ENCODE peak calls at places on chromosomes 11 and 22, in seven cellular contexts. Y is tibial artery, A is ovary, L is GM23338, K is upper lobe of right lung, P is body of pancreas, U is aorta. C is an unnamed sample. For H3K4me1, the result is how much of the 10 kb centered on the place peaks cover.

GRCh38 chr11:61967177-61967923 is at the start of gene FTH1:
- DNase-seq in K (peak), P (peak), A (peak), L (peak), U (peak), Y (peak), C (peak)

GRCh38 chr11:128926000-128926399 is 16.7 kb downstream of the TP53AIP1 start:
- DNase-seq in Y (no peak), L (no peak), P (no peak), U (no peak), K (no peak), A (no peak), C (no peak)

GRCh38 chr22:20319041-20319744 is 667 bp downstream of the DGCR6L start:
- DNase-seq in Y (no peak), K (peak), A (no peak), U (no peak), L (peak), P (peak), C (peak)

GRCh38 chr11:79727221-79727620 is 286.4 kb upstream of the TENM4 start:
- DNase-seq in P (no peak), U (no peak), Y (no peak), K (no peak), A (no peak), L (no peak), C (peak)

GRCh38 chr11:75342966-75343870 is 8.2 kb downstream of the ARRB1 start:
- DNase-seq in K (peak), U (peak), P (peak), Y (no peak), L (peak), A (no peak), C (peak)

GRCh38 chr11:73747762-73748161 is 13.1 kb downstream of the RAB6A start:
- DNase-seq in U (no peak), Y (no peak), L (no peak), K (no peak), A (no peak), P (no peak), C (no peak)

GRCh38 chr11:17770048-17770652 is 35.6 kb downstream of the KCNC1 start:
- DNase-seq in A (no peak), Y (no peak), P (peak), U (no peak), L (peak), K (peak), C (peak)

GRCh38 chr11:27353593-27354358 is 9.2 kb downstream of the CCDC34 start:
- DNase-seq in U (no peak), L (no peak), P (no peak), A (no peak), K (no peak), Y (no peak), C (no peak)

GRCh38 chr11:61833926-61834277 is 5.8 kb downstream of the FADS2 start:
- DNase-seq in A (no peak), U (no peak), L (peak), K (no peak), Y (no peak), P (no peak), C (peak)

GRCh38 chr11:12756101-12756500 is 81.9 kb downstream of the TEAD1 start:
- DNase-seq in K (no peak), L (no peak), Y (no peak), U (no peak), A (no peak), P (no peak), C (no peak)

GRCh38 chr22:22938672-22939536 is 51.3 kb downstream of the IGLL5 start:
- DNase-seq in L (no peak), A (peak), U (no peak), K (peak), P (no peak), Y (no peak), C (peak)

GRCh38 chr11:653837-654236 is 16.8 kb downstream of the DRD4 start:
- DNase-seq in Y (no peak), K (no peak), U (no peak), A (no peak), P (no peak), L (no peak), C (no peak)

GRCh38 chr22:44814266-44815098 is 62.1 kb downstream of the ARHGAP8 start:
- DNase-seq in L (no peak), U (no peak), Y (no peak), K (no peak), A (no peak), P (no peak), C (peak)

GRCh38 chr22:42857845-42858481 is 890 bp upstream of the ARFGAP3 start:
- DNase-seq in Y (no peak), K (no peak), A (no peak), U (no peak), P (peak), L (no peak), C (no peak)

GRCh38 chr11:78708388-78708787 is 133.7 kb upstream of the NARS2 start:
- DNase-seq in U (no peak), L (peak), Y (no peak), K (no peak), P (no peak), A (no peak), C (no peak)

GRCh38 chr22:22871536-22872278 is 15.9 kb upstream of the IGLL5 start:
- DNase-seq in Y (no peak), U (no peak), K (no peak), A (no peak), P (no peak), L (no peak), C (no peak)

GRCh38 chr22:27718186-27719032 is 83.1 kb downstream of the MN1 start:
- DNase-seq in U (peak), L (no peak), K (peak), A (peak), P (peak), Y (peak), C (peak)

GRCh38 chr11:115420524-115420923 is 83.7 kb downstream of the CADM1 start:
- DNase-seq in P (no peak), K (no peak), U (no peak), Y (no peak), A (no peak), L (no peak), C (no peak)

GRCh38 chr22:26797910-26798309 is 140.5 kb downstream of the MIAT start:
- DNase-seq in P (no peak), U (no peak), K (no peak), L (peak), A (no peak), Y (no peak), C (no peak)

GRCh38 chr11:89293966-89294679 is 116.4 kb downstream of the TYR start:
- DNase-seq in P (peak), U (peak), A (peak), Y (no peak), K (peak), L (peak), C (peak)

GRCh38 chr11:116691779-116692178 is 81.0 kb downstream of the BUD13 start:
- DNase-seq in P (peak), K (no peak), A (peak), L (peak), Y (no peak), U (no peak), C (no peak)

GRCh38 chr22:25172153-25172552 is 27.5 kb upstream of the CRYBB3 start:
- DNase-seq in U (no peak), P (no peak), K (peak), Y (no peak), L (no peak), A (no peak), C (no peak)

DNA sequence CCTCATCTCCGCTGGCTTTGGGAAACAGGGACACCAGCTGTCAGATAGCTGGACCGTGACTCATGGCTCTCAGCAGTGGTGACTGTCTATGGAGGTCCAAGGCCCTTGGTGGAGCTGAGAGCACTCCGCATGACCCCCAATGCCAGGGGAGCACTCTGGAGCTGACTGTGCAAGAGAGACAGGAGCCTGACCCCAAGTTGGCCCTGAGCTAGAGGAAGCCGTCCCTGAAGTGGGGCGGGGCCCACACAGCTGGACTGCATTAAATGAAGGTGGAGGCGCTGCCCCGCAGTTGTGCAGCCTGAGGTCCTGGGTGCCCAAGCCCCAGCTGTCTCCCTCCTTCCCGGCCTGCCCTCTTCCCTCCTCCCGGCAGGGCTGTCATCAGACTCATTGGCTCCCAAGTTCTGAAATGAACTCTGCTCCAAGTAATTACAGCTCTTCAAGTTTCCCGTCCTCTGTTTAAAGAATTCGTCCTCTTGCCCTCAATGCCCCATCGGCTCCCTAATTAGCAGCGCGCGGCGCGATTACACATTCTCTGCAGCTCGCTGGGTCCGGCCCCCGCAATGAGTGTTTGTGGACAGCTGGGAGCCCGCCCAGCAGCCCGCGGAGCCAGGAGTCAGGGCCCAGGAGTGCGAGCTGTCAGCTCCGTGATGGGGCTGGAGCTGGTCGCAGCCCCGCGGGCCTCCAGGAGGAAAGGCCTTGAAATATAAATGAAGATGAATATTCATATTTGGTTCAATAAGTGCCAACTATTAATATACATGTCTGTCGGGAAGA is 93.2 kb upstream of the LMO1 start:
- DNase-seq in L (no peak), P (no peak), A (peak), Y (no peak), U (peak), K (peak), C (peak)
- H3K4me1 ChIP-seq in L (under half), P (under half), A (under half), Y (under half), U (under half), K (under half), C (under half)

GRCh38 chr22:31093090-31093850 is 12.2 kb downstream of the SMTN start:
- DNase-seq in K (no peak), Y (no peak), A (peak), L (no peak), P (no peak), U (peak), C (no peak)
- H3K27ac ChIP-seq in K (no peak), Y (peak), A (no peak), L (no peak), P (no peak), U (peak), C (no peak)

GRCh38 chr11:68504432-68505066 is 44.0 kb downstream of the PPP6R3 start:
- DNase-seq in Y (no peak), A (no peak), K (no peak), L (no peak), P (no peak), U (no peak), C (no peak)
- H3K4me1 ChIP-seq in Y (under half), A (under half), K (half or more), L (under half), P (under half), U (under half), C (under half)

GRCh38 chr22:30607939-30608338 is 965 bp downstream of the TCN2 start:
- DNase-seq in A (no peak), L (no peak), P (no peak), U (no peak), Y (no peak), K (no peak), C (no peak)
- H3K27ac ChIP-seq in A (no peak), L (no peak), P (no peak), U (no peak), Y (no peak), K (no peak), C (no peak)

DNA sequence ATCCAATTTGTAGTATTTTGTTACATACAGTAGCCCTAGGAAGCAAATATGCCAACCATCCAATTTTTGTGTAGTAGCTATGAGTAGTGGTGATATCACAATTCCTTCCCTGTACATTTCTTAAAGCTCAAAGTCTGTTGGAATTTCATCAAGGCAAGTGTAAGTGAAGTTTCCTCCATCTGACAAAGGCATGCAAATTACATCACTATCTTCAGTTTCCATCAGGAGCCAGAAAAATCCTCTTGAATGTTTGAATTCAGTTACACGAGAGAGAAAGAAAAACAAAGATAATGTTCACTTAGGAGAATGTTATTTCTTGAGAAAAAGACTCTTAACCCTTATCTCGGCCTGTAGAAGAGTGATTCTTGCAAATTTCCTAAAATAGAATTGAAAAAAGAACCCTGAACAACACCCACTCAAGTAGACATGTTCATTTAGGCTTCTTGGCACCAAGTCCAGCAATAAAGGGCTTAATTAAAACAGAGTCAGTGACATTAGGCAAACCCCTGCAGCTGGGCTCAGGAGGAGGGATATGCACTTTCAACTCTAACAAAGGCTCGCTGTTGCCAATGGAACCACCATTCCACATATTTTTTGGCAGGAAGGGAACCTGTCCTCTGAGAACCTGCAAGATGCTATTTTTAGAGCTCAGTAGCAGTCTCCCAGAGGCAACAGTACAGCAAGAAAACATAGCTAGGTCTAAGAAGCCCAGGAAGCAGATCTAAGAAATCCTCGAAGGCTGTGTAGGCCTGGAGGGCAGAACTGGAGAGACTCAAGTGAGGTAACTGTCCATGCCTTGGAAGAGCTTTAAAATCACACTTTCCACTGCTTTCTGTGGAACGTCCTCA is 144.6 kb downstream of the CCDC81 start:
- DNase-seq in L (no peak), Y (no peak), U (no peak), P (no peak), A (no peak), K (no peak), C (no peak)
- H3K4me1 ChIP-seq in L (under half), Y (under half), U (under half), P (under half), A (under half), K (under half), C (under half)

GRCh38 chr11:57160665-57161064 is 21.1 kb upstream of the LRRC55 start:
- DNase-seq in L (no peak), U (no peak), A (no peak), P (no peak), Y (no peak), K (no peak), C (no peak)
- H3K27ac ChIP-seq in L (no peak), U (no peak), A (no peak), P (no peak), Y (no peak), K (no peak), C (no peak)

DNA sequence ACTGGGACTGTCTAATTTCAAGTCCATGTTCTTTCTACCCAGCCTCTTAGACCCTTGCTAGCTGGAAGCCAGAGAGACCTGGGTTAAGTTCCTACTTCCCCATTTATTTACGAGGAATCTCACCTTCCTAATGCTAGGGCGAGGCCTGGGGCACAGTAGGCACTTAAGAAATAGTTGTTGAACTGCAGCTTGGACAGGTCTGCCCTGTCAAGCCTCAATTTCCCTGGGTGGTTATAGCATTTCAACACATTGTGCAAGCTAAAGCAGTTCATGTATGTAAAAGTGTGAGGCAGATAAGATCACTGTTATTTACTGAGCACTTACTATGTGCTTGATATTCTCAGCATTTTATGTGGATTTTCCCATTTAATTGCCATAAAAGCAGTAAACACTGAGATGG is 12.1 kb downstream of the NAV2 start:
- DNase-seq in L (no peak), K (no peak), P (no peak), U (no peak), A (no peak), Y (no peak), C (no peak)
- H3K4me1 ChIP-seq in L (under half), K (under half), P (under half), U (under half), A (under half), Y (under half), C (under half)

GRCh38 chr11:3122775-3123201 is 42.3 kb downstream of the OSBPL5 start:
- DNase-seq in P (no peak), A (no peak), K (peak), U (peak), Y (peak), L (no peak), C (peak)

GRCh38 chr11:3121416-3121815 is 43.7 kb downstream of the OSBPL5 start:
- DNase-seq in P (no peak), A (no peak), K (peak), U (peak), Y (peak), L (no peak), C (peak)

GRCh38 chr11:3123761-3124733 is 41.1 kb downstream of the OSBPL5 start:
- DNase-seq in L (no peak), K (peak), Y (peak), U (peak), P (peak), A (peak), C (peak)

GRCh38 chr11:3123316-3123715 is 41.8 kb downstream of the OSBPL5 start:
- DNase-seq in Y (peak), A (peak), L (no peak), U (peak), P (no peak), K (peak), C (peak)

DNA sequence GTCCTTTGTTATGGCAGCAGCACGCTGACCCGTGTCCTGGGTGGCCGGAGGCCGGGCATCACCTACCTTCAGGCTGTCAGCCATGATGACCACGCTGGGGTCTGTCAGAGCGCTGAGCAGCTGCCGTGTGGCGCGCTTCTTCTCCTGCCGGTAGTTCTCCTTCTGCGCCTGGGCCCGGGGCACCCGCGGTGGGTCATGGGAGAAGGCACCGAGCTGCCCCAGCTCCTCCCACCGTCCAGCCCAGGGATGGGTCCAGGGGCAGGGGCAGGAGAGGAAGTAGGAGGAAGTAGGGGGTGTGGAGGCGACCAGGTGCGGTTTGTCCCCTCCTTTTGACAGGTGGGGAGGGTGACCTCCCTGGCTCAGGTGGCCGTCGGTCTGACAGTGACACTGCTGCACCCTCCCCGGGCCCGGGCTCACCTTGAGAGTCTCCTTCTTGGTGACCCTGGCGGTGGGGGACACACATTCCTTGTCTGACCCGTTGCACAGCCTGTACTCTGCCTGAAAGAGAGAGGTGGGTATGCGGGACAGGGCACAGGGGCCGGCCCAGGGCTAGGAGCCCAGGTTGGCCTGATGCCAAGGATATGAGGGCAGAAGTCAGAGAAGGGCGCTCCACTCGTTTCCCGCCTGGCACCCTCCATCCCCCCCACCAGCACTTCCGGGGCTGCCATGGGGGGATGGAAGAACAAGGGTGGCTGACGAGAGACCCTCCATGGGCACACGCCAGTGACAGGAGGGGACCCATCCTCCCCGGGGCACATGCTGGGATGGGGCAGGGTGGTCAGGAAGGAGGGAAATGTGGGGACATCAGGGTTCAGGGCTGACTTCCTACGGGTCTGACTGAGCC is 43.0 kb downstream of the OSBPL5 start:
- DNase-seq in L (no peak), A (peak), U (peak), Y (peak), P (no peak), K (peak), C (peak)
- H3K27ac ChIP-seq in L (no peak), A (no peak), U (no peak), Y (peak), P (no peak), K (no peak), C (no peak)

GRCh38 chr22:49377306-49377705 is 450.4 kb downstream of the BRD1 start:
- DNase-seq in Y (no peak), P (no peak), U (no peak), A (no peak), K (peak), L (no peak), C (peak)
- H3K4me1 ChIP-seq in Y (under half), P (under half), U (under half), A (under half), K (under half), L (under half), C (under half)

C was measured in kidney.